ENCODE peak calls at places on chromosomes 16 and 17, in seven cellular contexts. M is right cardiac atrium, O is IMR-90, X is tibial artery, C is heart right ventricle, R is fibroblast of lung, J is adipocyte. U is an unnamed sample. For H3K4me1 and H3K9me3, the result is how much of the 10 kb centered on the place peaks cover.

GRCh38 chr17:6660765-6661463 is 9.4 kb downstream of the C17orf100 start:
- DNase-seq in R (no peak), J (no peak), C (no peak), M (no peak), O (no peak), X (no peak), U (no peak)

GRCh38 chr17:75036643-75037268 is 10.0 kb downstream of the ATP5PD start:
- DNase-seq in X (peak), M (peak), R (peak), J (no peak), C (peak), O (peak), U (peak)

GRCh38 chr16:58306327-58306726 is 11.5 kb upstream of the PRSS54 start:
- DNase-seq in M (peak), O (peak), X (no peak), C (no peak), R (peak), J (peak), U (peak)

GRCh38 chr16:62751218-62751617 is 715.0 kb upstream of the CDH8 start:
- DNase-seq in X (no peak), J (no peak), R (no peak), C (no peak), M (no peak), O (no peak), U (no peak)

GRCh38 chr16:64051826-64052225 is 1070.0 kb downstream of the CDH11 start:
- DNase-seq in O (no peak), X (no peak), M (no peak), J (peak), R (peak), C (no peak), U (no peak)

GRCh38 chr16:74773431-74774222 is 993 bp downstream of the FA2H start:
- DNase-seq in O (no peak), M (no peak), C (no peak), R (no peak), J (no peak), X (no peak), U (no peak)

GRCh38 chr17:81365148-81365600 is 30.1 kb upstream of the BAHCC1 start:
- DNase-seq in X (peak), J (peak), C (no peak), O (peak), R (peak), M (peak), U (no peak)

GRCh38 chr17:77542551-77543490 is 402.1 kb downstream of the SEC14L1 start:
- DNase-seq in M (peak), J (peak), C (peak), X (peak), O (peak), R (peak), U (peak)

GRCh38 chr16:9330036-9330545 is 238.6 kb downstream of the HAPSTR1 start:
- DNase-seq in M (no peak), J (peak), O (no peak), C (no peak), X (no peak), R (no peak), U (no peak)

GRCh38 chr16:58511933-58512815 is 3.1 kb upstream of the SETD6 start:
- DNase-seq in J (peak), X (peak), M (peak), O (peak), C (peak), R (peak), U (peak)

GRCh38 chr16:85688586-85689284 is at the start of gene GINS2:
- DNase-seq in R (peak), X (peak), M (peak), O (peak), C (peak), J (peak), U (peak)

GRCh38 chr17:8016632-8017424 is 14.4 kb downstream of the GUCY2D start:
- DNase-seq in M (peak), X (peak), J (no peak), R (no peak), O (no peak), C (no peak), U (peak)

GRCh38 chr16:89442990-89443726 is 47.2 kb downstream of the ANKRD11 start:
- DNase-seq in X (no peak), J (peak), R (peak), C (no peak), M (peak), O (peak), U (no peak)

GRCh38 chr17:39018267-39019134 is 51.3 kb upstream of the FBXO47 start:
- DNase-seq in X (no peak), O (no peak), C (no peak), J (peak), R (no peak), M (no peak), U (no peak)

GRCh38 chr16:81626181-81626674 is 152.9 kb upstream of the PLCG2 start:
- DNase-seq in O (peak), M (no peak), X (no peak), C (no peak), R (peak), J (no peak), U (no peak)

GRCh38 chr17:62649570-62649969 is 22.1 kb downstream of the MRC2 start:
- DNase-seq in X (no peak), O (no peak), M (no peak), J (no peak), R (no peak), C (no peak), U (no peak)

GRCh38 chr17:62652251-62653001 is 25.0 kb downstream of the MRC2 start:
- DNase-seq in C (peak), R (peak), X (peak), J (peak), O (peak), M (peak), U (peak)

GRCh38 chr17:62648954-62649294 is 21.5 kb downstream of the MRC2 start:
- DNase-seq in R (no peak), O (no peak), M (no peak), J (no peak), X (no peak), C (no peak), U (no peak)

GRCh38 chr17:62648247-62648953 is 20.9 kb downstream of the MRC2 start:
- DNase-seq in C (no peak), J (peak), R (no peak), X (no peak), M (peak), O (peak), U (no peak)

DNA sequence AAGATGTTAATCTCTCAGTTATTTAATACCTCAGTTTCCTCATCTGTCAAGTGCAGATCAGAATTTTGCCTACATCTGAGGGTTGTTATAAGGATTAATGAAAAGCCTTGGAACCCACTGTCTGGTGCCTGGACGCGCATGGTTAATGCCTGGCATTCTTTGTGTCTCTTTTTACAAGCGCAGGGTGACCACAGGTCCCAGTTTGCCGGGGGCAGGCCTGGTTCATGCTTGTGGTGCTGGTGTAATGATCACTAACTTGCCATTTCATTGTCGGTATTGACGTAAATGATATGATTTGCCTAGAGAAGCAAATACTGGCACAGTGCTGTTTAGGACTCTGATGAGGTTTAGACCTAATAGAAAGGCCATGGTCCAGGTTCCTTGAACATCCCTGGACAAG is 23.1 kb downstream of the MRC2 start:
- DNase-seq in M (no peak), C (no peak), O (no peak), X (no peak), J (no peak), R (no peak), U (no peak)
- H3K4me1 ChIP-seq in M (under half), C (half or more), O (under half), X (under half), J (under half), R (under half), U (under half)

DNA sequence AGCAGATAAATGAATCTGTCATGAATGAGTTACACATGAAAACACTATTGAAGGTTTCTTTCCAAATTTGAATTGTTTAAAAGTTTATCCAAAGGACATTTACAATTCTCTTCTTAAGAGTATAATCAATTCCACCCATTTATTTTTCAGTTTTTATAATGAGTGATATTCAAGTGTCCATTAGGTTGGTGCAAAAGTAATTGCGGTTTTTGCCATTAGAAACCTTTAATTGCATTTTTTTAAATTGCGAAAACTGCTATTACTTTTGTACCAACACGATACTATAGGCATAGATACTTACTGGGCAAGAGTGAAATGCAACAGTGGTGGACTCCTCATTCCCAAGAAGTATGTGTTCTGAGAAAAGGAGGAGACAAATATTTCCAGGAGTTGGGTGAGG is 422.7 kb upstream of the MON1B start:
- DNase-seq in O (no peak), C (no peak), X (no peak), J (no peak), M (no peak), R (no peak), U (no peak)
- H3K9me3 ChIP-seq in O (under half), C (under half), X (under half), J (under half), M (under half), R (under half), U (under half)

GRCh38 chr17:27348196-27348595 is 54.3 kb downstream of the WSB1 start:
- DNase-seq in R (no peak), M (no peak), C (no peak), O (no peak), J (no peak), X (no peak), U (no peak)

GRCh38 chr17:27343972-27344607 is 50.2 kb downstream of the WSB1 start:
- DNase-seq in J (no peak), X (no peak), R (peak), M (peak), C (no peak), O (no peak), U (no peak)

GRCh38 chr17:27343294-27343693 is 49.4 kb downstream of the WSB1 start:
- DNase-seq in J (no peak), R (no peak), C (no peak), O (no peak), M (no peak), X (no peak), U (no peak)

GRCh38 chr17:27346228-27346899 is 52.5 kb downstream of the WSB1 start:
- DNase-seq in O (no peak), C (no peak), M (no peak), J (peak), X (no peak), R (no peak), U (no peak)

DNA sequence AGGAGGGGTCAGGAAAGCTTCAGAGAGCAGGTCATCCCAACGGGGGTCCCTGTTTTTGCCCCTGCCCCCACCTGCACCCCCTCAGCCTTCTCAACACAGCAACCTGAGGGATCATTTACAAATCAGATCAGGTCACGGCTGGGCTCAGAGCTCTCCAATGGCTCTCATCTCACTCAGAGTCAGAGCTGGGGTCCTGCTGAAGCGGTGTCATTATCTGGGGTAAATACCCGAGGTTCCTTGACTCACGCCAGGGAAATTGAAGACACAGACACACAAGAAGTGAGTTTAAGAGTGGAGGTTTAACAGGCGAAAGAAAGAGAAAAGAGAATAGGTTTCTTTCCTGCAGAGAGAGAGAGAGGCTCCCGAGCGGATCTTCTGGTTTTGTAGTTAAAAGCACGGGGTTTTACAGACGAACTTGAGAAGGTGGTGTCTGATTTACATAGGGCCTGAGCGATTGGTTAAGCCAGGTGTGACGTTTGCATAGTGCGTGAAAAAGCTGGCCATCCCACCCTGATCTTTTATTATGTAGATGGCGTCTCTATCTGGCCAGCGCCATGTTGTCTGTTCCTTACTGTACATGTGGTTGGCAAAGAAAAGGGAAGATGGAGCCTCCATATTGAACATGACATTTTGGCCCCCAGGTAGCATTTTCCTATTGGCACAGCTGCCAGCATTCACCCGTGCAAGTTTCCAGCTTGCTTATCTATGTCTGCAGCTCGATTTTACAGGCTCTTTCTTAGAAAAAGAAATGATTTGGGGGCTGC is 51.4 kb downstream of the WSB1 start:
- DNase-seq in J (no peak), C (no peak), O (peak), M (no peak), R (peak), X (no peak), U (no peak)
- H3K4me1 ChIP-seq in J (under half), C (under half), O (under half), M (under half), R (under half), X (under half), U (under half)

GRCh38 chr16:3295209-3295608 is 10.0 kb downstream of the TIGD7 start:
- DNase-seq in R (no peak), M (no peak), J (no peak), O (no peak), C (no peak), X (no peak), U (no peak)
- H3K9me3 ChIP-seq in R (under half), M (under half), J (half or more), O (half or more), C (half or more), X (under half), U (under half)

DNA sequence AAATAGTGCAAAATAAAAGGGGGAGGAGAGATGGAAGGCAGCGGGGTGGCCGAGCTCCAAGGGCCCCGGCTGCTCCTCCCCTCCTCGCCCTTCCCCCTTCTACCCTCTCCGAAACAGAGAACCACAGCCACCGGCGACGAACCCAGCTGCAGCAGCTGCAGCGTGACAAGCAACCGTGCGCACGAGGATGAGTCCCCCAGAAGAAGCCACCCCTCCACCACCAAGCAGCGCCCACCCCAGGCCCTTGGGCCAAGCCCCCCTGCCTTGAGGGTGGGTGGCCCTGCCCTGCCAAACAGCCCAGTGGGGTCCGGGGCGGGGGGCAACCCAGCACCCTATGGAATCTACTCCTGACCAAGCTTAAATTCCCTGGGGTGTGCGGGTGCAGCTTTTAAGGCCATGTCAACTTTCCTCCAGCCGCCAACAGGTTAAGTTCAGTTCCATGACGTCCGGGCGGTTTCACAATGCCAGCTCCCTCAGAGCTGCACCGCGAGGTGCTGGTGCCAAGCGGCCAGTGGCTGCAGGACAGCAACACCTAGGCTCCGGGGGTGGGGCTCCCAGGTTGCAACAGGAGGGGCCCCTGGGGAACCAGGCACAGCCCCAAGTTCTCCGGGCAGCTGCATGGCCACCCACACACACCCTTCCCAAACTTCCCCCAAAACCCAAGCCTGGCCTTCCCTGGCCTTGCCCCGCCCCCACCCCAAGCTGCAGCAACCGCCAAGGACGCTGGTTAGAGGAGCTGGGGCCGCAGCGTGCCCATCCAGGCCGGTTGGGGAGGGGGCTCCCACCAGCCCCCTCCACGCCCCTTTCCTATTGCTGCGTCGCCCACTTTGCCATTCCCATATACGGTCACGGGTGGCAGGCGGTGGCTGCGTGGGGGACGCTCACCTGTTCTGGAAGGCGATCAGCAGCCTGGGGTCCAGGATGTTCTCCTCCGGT is 2.0 kb downstream of the CBX4 start:
- DNase-seq in M (peak), R (peak), J (peak), C (peak), X (peak), O (peak), U (peak)
- H3K4me1 ChIP-seq in M (under half), R (under half), J (under half), C (half or more), X (under half), O (under half), U (under half)

GRCh38 chr16:5615868-5616642 is 518.5 kb upstream of the EEF2KMT start:
- DNase-seq in M (peak), J (peak), X (no peak), O (no peak), R (peak), C (peak), U (peak)

GRCh38 chr16:5621826-5622225 is 524.2 kb upstream of the EEF2KMT start:
- DNase-seq in O (no peak), R (no peak), J (no peak), C (no peak), M (no peak), X (no peak), U (no peak)

GRCh38 chr16:5619314-5619713 is 521.7 kb upstream of the EEF2KMT start:
- DNase-seq in X (no peak), J (no peak), M (no peak), O (no peak), C (no peak), R (no peak), U (no peak)

GRCh38 chr16:5622234-5622884 is 524.8 kb upstream of the EEF2KMT start:
- DNase-seq in J (no peak), M (no peak), O (no peak), R (no peak), C (no peak), X (no peak), U (no peak)

GRCh38 chr16:5616841-5617240 is 519.2 kb upstream of the EEF2KMT start:
- DNase-seq in R (no peak), J (no peak), O (no peak), M (no peak), X (no peak), C (no peak), U (no peak)
- H3K9me3 ChIP-seq in R (under half), J (under half), O (under half), M (under half), X (under half), C (under half), U (under half)

GRCh38 chr17:36937961-36938565 is 788 bp downstream of the LHX1 start:
- DNase-seq in O (peak), X (no peak), C (no peak), M (peak), R (peak), J (no peak), U (no peak)
- H3K4me1 ChIP-seq in O (under half), X (under half), C (half or more), M (under half), R (under half), J (under half), U (half or more)

GRCh38 chr16:35194681-35195080 is 1735.3 kb downstream of the TP53TG3F start:
- DNase-seq in R (no peak), C (no peak), O (no peak), X (no peak), M (no peak), J (no peak), U (no peak)
- H3K9me3 ChIP-seq in R (under half), C (under half), O (under half), X (under half), M (under half), J (under half), U (under half)

GRCh38 chr16:11691771-11692170 is 23.5 kb downstream of the SNN start:
- DNase-seq in O (no peak), C (no peak), R (no peak), J (no peak), M (peak), X (no peak), U (no peak)
- H3K4me1 ChIP-seq in O (under half), C (under half), R (under half), J (under half), M (under half), X (under half), U (under half)

GRCh38 chr17:26807024-26807423 is 486.9 kb upstream of the WSB1 start:
- DNase-seq in C (no peak), R (no peak), J (no peak), O (no peak), X (no peak), M (no peak), U (no peak)
- H3K9me3 ChIP-seq in C (half or more), R (under half), J (under half), O (under half), X (under half), M (under half), U (under half)

U was measured in naive thymus-derived CD4-positive, alpha-beta T cell.